ENCODE peak calls at places on chromosomes 11 and 22, in five cellular contexts. V, F, N, J and C are unnamed samples.

GRCh38 chr11:117177534-117178209 is 871 bp upstream of the SIDT2 start:
- DNase-seq in V (no peak), F (no peak), N (no peak), J (no peak), C (no peak)

GRCh38 chr11:45754746-45755145 is 50.2 kb upstream of the SLC35C1 start:
- DNase-seq in V (no peak), F (no peak), N (no peak), J (no peak), C (no peak)

GRCh38 chr11:31450841-31451240 is 58.6 kb downstream of the IMMP1L start:
- DNase-seq in V (no peak), F (peak; percentile 29), N (no peak), J (no peak), C (no peak)

GRCh38 chr11:96393753-96394348 is 4.0 kb downstream of the JRKL start:
- DNase-seq in V (peak; percentile 57), F (peak; percentile 44), N (peak; percentile 43), J (peak; percentile 27), C (peak; percentile 66)

GRCh38 chr11:65538232-65538914 is 13.5 kb downstream of the SCYL1 start:
- DNase-seq in V (no peak), F (no peak), N (no peak), J (no peak), C (no peak)

GRCh38 chr11:19795082-19795481 is 82.4 kb downstream of the NAV2 start:
- DNase-seq in V (no peak), F (no peak), N (no peak), J (no peak), C (no peak)

GRCh38 chr11:706439-706956 is 467 bp downstream of the EPS8L2 start:
- DNase-seq in V (no peak), F (no peak), N (peak; percentile 61), J (no peak), C (no peak)

GRCh38 chr11:10309163-10310093 is 4.6 kb downstream of the ADM start:
- DNase-seq in V (peak; percentile 49), F (peak; percentile 74), N (peak; percentile 82), J (no peak), C (no peak)

GRCh38 chr11:106670069-106670468 is 348.2 kb downstream of the GUCY1A2 start:
- DNase-seq in V (no peak), F (no peak), N (no peak), J (no peak), C (no peak)

GRCh38 chr11:102047305-102047924 is at the start of gene CFAP300:
- DNase-seq in V (peak; percentile 12), F (no peak), N (peak; percentile 85), J (no peak), C (peak; percentile 9)

GRCh38 chr11:72229925-72230763 is 5.6 kb downstream of the INPPL1 start:
- DNase-seq in V (no peak), F (no peak), N (no peak), J (no peak), C (no peak)

GRCh38 chr11:60634151-60634550 is 65.3 kb upstream of the MS4A8 start:
- DNase-seq in V (peak; percentile 25), F (no peak), N (no peak), J (peak; percentile 19), C (peak; percentile 39)

GRCh38 chr22:25380141-25380747 is 160.8 kb downstream of the CRYBB2 start:
- DNase-seq in V (no peak), F (no peak), N (no peak), J (no peak), C (no peak)

GRCh38 chr11:57777969-57778317 is 16.3 kb downstream of the CTNND1 start:
- DNase-seq in V (no peak), F (peak; percentile 94), N (peak; percentile 70), J (no peak), C (no peak)

DNA sequence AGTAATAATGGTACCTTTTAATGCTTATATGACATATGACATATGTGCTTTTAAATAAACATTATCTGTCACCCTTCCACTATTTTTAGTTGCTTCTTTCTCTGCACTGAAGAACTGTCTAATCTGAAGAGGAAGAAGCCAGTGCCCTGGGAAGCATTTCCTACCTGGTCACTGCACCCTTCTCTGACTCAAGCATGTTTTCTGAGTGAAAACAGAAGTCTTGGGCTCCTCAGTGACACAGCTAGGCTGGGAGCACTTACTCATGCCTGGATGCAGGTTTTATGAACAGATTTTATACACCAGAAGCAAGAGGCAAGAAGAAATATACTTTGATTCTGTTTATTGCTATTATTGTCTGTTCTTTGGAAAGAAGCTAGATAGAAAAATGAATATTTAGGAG is 388.3 kb upstream of the CCDC90B start:
- DNase-seq in V (no peak), F (no peak), N (no peak), J (no peak), C (no peak)
- TF ChIP-seq POLR2A in V (no peak), F (no peak), N (no peak), J (no peak), C (no peak)

DNA sequence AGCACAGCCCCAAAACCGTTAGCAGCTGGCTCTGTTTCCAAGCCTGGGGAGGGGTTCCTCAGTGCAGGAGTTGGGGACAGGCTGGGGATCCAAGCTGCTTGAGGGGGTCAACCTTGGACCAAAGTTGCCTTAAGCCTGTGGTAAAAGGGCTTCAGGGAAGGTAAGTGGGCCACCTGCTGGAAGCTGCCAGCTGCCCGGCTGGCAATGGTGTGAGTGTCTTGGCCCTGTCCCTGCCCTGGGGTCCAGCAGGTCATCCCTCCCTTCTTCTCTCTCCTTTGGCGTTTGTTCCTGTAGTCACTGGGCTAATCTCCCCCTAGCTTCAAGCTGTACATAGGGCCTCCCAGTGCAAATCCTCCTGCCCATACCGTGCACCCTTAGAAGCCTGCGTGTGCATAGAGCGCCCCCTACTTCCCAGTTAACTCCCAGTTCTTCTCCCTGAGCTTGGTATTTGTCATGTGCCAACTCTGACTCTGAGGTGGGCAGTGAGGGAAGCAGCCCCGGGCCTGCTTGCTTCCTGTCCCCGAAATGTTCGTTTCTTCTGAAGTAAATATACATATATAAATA is 4.4 kb downstream of the TMEM258 start:
- DNase-seq in V (peak; percentile 74), F (peak; percentile 74), N (peak; percentile 84), J (no peak), C (peak; percentile 81)
- TF ChIP-seq CTCF in V (peak; percentile 77), F (peak; percentile 87), N (peak; percentile 91), J (peak; percentile 40), C (peak; percentile 88)

GRCh38 chr11:11380883-11381282 is 27.8 kb upstream of the CSNK2A3 start:
- DNase-seq in V (no peak), F (no peak), N (no peak), J (no peak), C (no peak)

GRCh38 chr11:11380340-11380739 is 27.3 kb upstream of the CSNK2A3 start:
- DNase-seq in V (no peak), F (no peak), N (no peak), J (no peak), C (no peak)

GRCh38 chr11:11382858-11383532 is 29.9 kb upstream of the CSNK2A3 start:
- DNase-seq in V (no peak), F (no peak), N (no peak), J (no peak), C (no peak)

GRCh38 chr11:11379661-11380060 is 26.6 kb upstream of the CSNK2A3 start:
- DNase-seq in V (no peak), F (no peak), N (no peak), J (no peak), C (no peak)

DNA sequence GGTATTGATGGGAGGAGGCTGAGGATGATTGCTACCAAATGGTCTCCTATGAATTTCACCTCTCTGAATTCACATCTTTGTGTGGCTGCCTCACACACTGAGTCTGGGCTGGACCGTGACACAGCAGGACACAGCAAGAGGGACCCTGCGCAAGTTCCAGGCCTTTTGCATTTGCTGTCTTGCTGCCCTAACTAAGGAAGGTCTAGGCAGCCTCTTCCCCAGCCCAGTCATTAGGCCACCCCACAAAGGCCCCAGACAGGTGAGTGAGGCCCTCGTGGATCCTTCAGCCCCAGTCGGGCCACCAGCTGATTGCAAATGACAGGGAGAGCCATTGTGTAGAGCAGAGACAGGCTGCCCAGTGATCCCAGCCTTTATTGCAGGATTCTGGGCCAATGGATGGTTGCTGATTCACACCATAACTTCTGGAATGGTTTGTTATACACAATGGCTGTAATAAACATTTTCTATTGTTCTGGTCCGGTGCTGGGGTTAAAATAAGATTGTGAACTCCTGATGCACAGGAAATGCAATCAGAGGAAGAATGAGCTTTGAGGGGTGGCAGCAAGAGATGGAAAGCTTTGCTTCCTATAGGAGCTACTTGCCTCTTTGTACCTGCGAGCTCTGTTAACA is 28.5 kb upstream of the CSNK2A3 start:
- DNase-seq in V (no peak), F (no peak), N (no peak), J (no peak), C (no peak)
- TF ChIP-seq MYC in V (no peak), F (no peak), N (no peak), J (no peak), C (no peak)

GRCh38 chr11:14012836-14013235 is 50.3 kb downstream of the SPON1 start:
- DNase-seq in V (no peak), F (no peak), N (no peak), J (no peak), C (no peak)
- TF ChIP-seq POLR2A in V (no peak), F (no peak), N (no peak), J (no peak), C (no peak)

GRCh38 chr11:5509803-5510202 is at the start of gene UBQLN3:
- DNase-seq in V (no peak), F (no peak), N (no peak), J (no peak), C (no peak)

GRCh38 chr11:5508605-5509004 is 1.2 kb downstream of the UBQLN3 start:
- DNase-seq in V (no peak), F (peak; percentile 18), N (no peak), J (no peak), C (no peak)

GRCh38 chr11:5507586-5508305 is 2.0 kb downstream of the UBQLN3 start:
- DNase-seq in V (peak; percentile 59), F (no peak), N (no peak), J (no peak), C (no peak)

GRCh38 chr11:5505363-5506048 is 4.3 kb downstream of the UBQLN3 start:
- DNase-seq in V (peak; percentile 90), F (no peak), N (no peak), J (no peak), C (no peak)

GRCh38 chr11:5507177-5507576 is 2.6 kb downstream of the UBQLN3 start:
- DNase-seq in V (peak; percentile 62), F (no peak), N (no peak), J (no peak), C (no peak)
- TF ChIP-seq CTCF in V (peak; percentile 62), F (no peak), N (no peak), J (no peak), C (no peak)

DNA sequence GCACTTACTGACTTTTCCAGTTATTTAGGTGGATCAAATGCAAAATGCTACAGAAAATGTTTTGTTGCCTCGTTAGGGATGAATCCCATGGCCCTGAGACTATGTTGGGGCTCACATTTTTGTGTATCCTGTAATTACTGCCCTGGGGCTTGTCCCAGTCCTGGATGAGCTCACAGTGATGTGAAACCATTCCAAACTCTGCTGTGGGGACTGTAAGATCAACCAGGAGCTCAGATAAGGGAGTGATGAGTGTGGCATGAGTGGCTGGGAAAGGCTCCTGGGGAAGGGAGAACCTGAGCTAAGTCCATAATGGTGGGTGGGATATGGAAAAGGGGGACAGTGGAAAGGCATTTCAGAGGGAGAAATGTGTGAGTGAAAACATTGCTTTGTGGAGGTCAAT is 54.0 kb downstream of the SLC5A1 start:
- DNase-seq in V (no peak), F (no peak), N (no peak), J (no peak), C (no peak)
- TF ChIP-seq MYC in V (no peak), F (no peak), N (no peak), J (no peak), C (no peak)